ENCODE peak calls at places on chromosomes 5 and 9, in nine cellular contexts. One of them, this sample, is unnamed.
A peak's percentile ranks its signal among the peaks of the same experiment; 100 is the strongest.

GRCh38 chr5:37090123-37090726 is 159.0 kb downstream of the CPLANE1 start:
- DNase-seq in foreskin fibroblast: peak; percentile 2
- DNase-seq in left lung: no peak
- DNase-seq in fibroblast of the aortic adventitia: peak; percentile 9
- DNase-seq in transverse colon: no peak
- DNase-seq in A673: no peak
- DNase-seq in GM12865: no peak
- DNase-seq in spleen: no peak
- DNase-seq in endodermal cell: peak; percentile 62
- DNase-seq in this sample: no peak

GRCh38 chr5:61669531-61669930 is 337.5 kb downstream of the ZSWIM6 start:
- DNase-seq in foreskin fibroblast: no peak
- DNase-seq in left lung: no peak
- DNase-seq in fibroblast of the aortic adventitia: no peak
- DNase-seq in transverse colon: no peak
- DNase-seq in A673: no peak
- DNase-seq in GM12865: no peak
- DNase-seq in spleen: no peak
- DNase-seq in endodermal cell: no peak
- DNase-seq in this sample: no peak

GRCh38 chr9:4324513-4324912 is 24.6 kb upstream of the GLIS3 start:
- DNase-seq in foreskin fibroblast: peak; percentile 67
- DNase-seq in left lung: no peak
- DNase-seq in fibroblast of the aortic adventitia: peak; percentile 97
- DNase-seq in transverse colon: no peak
- DNase-seq in A673: peak; percentile 20
- DNase-seq in GM12865: no peak
- DNase-seq in spleen: no peak
- DNase-seq in endodermal cell: no peak
- DNase-seq in this sample: peak; percentile 78

GRCh38 chr5:176175101-176175852 is 62.9 kb upstream of the SIMC1 start:
- DNase-seq in foreskin fibroblast: no peak
- DNase-seq in left lung: no peak
- DNase-seq in fibroblast of the aortic adventitia: no peak
- DNase-seq in transverse colon: no peak
- DNase-seq in A673: no peak
- DNase-seq in GM12865: no peak
- DNase-seq in spleen: no peak
- DNase-seq in endodermal cell: no peak
- DNase-seq in this sample: no peak

GRCh38 chr5:144467795-144468194 is 297.1 kb downstream of the KCTD16 start:
- DNase-seq in foreskin fibroblast: no peak
- DNase-seq in left lung: no peak
- DNase-seq in fibroblast of the aortic adventitia: peak; percentile 60
- DNase-seq in transverse colon: peak; percentile 9
- DNase-seq in A673: peak; percentile 73
- DNase-seq in GM12865: no peak
- DNase-seq in spleen: no peak
- DNase-seq in endodermal cell: peak; percentile 87
- DNase-seq in this sample: no peak

GRCh38 chr9:74887041-74887980 is at the start of gene TRPM6:
- DNase-seq in foreskin fibroblast: peak; percentile 68
- DNase-seq in left lung: peak; percentile 86
- DNase-seq in fibroblast of the aortic adventitia: peak; percentile 72
- DNase-seq in transverse colon: peak; percentile 84
- DNase-seq in A673: peak; percentile 77
- DNase-seq in GM12865: no peak
- DNase-seq in spleen: peak; percentile 95
- DNase-seq in endodermal cell: peak; percentile 91
- DNase-seq in this sample: peak; percentile 85

GRCh38 chr9:35521708-35522107 is 31.8 kb downstream of the RUSC2 start:
- DNase-seq in foreskin fibroblast: no peak
- DNase-seq in left lung: no peak
- DNase-seq in fibroblast of the aortic adventitia: peak; percentile 77
- DNase-seq in transverse colon: no peak
- DNase-seq in A673: no peak
- DNase-seq in GM12865: no peak
- DNase-seq in spleen: no peak
- DNase-seq in endodermal cell: no peak
- DNase-seq in this sample: peak; percentile 73

GRCh38 chr5:117539692-117540091 is 965.1 kb upstream of the SEMA6A start:
- DNase-seq in foreskin fibroblast: no peak
- DNase-seq in left lung: no peak
- DNase-seq in fibroblast of the aortic adventitia: no peak
- DNase-seq in transverse colon: no peak
- DNase-seq in A673: no peak
- DNase-seq in GM12865: no peak
- DNase-seq in spleen: no peak
- DNase-seq in endodermal cell: no peak
- DNase-seq in this sample: no peak

GRCh38 chr9:33443504-33444154 is 3.8 kb downstream of the AQP3 start:
- DNase-seq in foreskin fibroblast: no peak
- DNase-seq in left lung: no peak
- DNase-seq in fibroblast of the aortic adventitia: no peak
- DNase-seq in transverse colon: no peak
- DNase-seq in A673: no peak
- DNase-seq in GM12865: no peak
- DNase-seq in spleen: no peak
- DNase-seq in endodermal cell: peak; percentile 76
- DNase-seq in this sample: no peak

GRCh38 chr9:4508907-4509589 is 18.8 kb downstream of the SLC1A1 start:
- DNase-seq in foreskin fibroblast: peak; percentile 63
- DNase-seq in left lung: no peak
- DNase-seq in fibroblast of the aortic adventitia: peak; percentile 91
- DNase-seq in transverse colon: no peak
- DNase-seq in A673: no peak
- DNase-seq in GM12865: no peak
- DNase-seq in spleen: no peak
- DNase-seq in endodermal cell: no peak
- DNase-seq in this sample: no peak

GRCh38 chr5:72271696-72272095 is 48.3 kb downstream of the MRPS27 start:
- DNase-seq in foreskin fibroblast: no peak
- DNase-seq in left lung: no peak
- DNase-seq in fibroblast of the aortic adventitia: no peak
- DNase-seq in transverse colon: no peak
- DNase-seq in A673: no peak
- DNase-seq in GM12865: no peak
- DNase-seq in spleen: no peak
- DNase-seq in endodermal cell: no peak
- DNase-seq in this sample: no peak

GRCh38 chr9:122786338-122786737 is 2.4 kb upstream of the OR5C1 start:
- DNase-seq in foreskin fibroblast: no peak
- DNase-seq in left lung: no peak
- DNase-seq in fibroblast of the aortic adventitia: no peak
- DNase-seq in transverse colon: no peak
- DNase-seq in A673: no peak
- DNase-seq in GM12865: no peak
- DNase-seq in spleen: no peak
- DNase-seq in endodermal cell: no peak
- DNase-seq in this sample: no peak

GRCh38 chr5:1728846-1729245 is 70.8 kb downstream of the MRPL36 start:
- DNase-seq in foreskin fibroblast: no peak
- DNase-seq in left lung: peak; percentile 14
- DNase-seq in fibroblast of the aortic adventitia: no peak
- DNase-seq in transverse colon: no peak
- DNase-seq in A673: no peak
- DNase-seq in GM12865: no peak
- DNase-seq in spleen: no peak
- DNase-seq in endodermal cell: peak; percentile 23
- DNase-seq in this sample: no peak

GRCh38 chr5:40124367-40124766 is 555.3 kb upstream of the PTGER4 start:
- DNase-seq in foreskin fibroblast: no peak
- DNase-seq in left lung: no peak
- DNase-seq in fibroblast of the aortic adventitia: no peak
- DNase-seq in transverse colon: no peak
- DNase-seq in A673: peak; percentile 17
- DNase-seq in GM12865: no peak
- DNase-seq in spleen: no peak
- DNase-seq in endodermal cell: no peak
- DNase-seq in this sample: no peak

GRCh38 chr9:116592926-116593325 is 94.2 kb upstream of the TRIM32 start:
- DNase-seq in foreskin fibroblast: peak; percentile 65
- DNase-seq in left lung: no peak
- DNase-seq in fibroblast of the aortic adventitia: peak; percentile 88
- DNase-seq in transverse colon: no peak
- DNase-seq in A673: no peak
- DNase-seq in GM12865: no peak
- DNase-seq in spleen: no peak
- DNase-seq in endodermal cell: no peak
- DNase-seq in this sample: no peak

GRCh38 chr5:178437296-178438075 is 152.7 kb downstream of the COL23A1 start:
- DNase-seq in foreskin fibroblast: no peak
- DNase-seq in left lung: no peak
- DNase-seq in fibroblast of the aortic adventitia: no peak
- DNase-seq in transverse colon: no peak
- DNase-seq in A673: no peak
- DNase-seq in GM12865: no peak
- DNase-seq in spleen: no peak
- DNase-seq in endodermal cell: peak; percentile 31
- DNase-seq in this sample: no peak

GRCh38 chr5:766666-767431 is 17.7 kb downstream of the ZDHHC11B start:
- DNase-seq in foreskin fibroblast: no peak
- DNase-seq in left lung: no peak
- DNase-seq in fibroblast of the aortic adventitia: no peak
- DNase-seq in transverse colon: no peak
- DNase-seq in A673: no peak
- DNase-seq in GM12865: no peak
- DNase-seq in spleen: peak; percentile 58
- DNase-seq in endodermal cell: peak; percentile 36
- DNase-seq in this sample: no peak

GRCh38 chr5:14424011-14424685 is 157.4 kb upstream of the OTULINL start:
- DNase-seq in foreskin fibroblast: no peak
- DNase-seq in left lung: no peak
- DNase-seq in fibroblast of the aortic adventitia: no peak
- DNase-seq in transverse colon: no peak
- DNase-seq in A673: no peak
- DNase-seq in GM12865: no peak
- DNase-seq in spleen: no peak
- DNase-seq in endodermal cell: no peak
- DNase-seq in this sample: no peak

GRCh38 chr9:134187821-134188420 is 23.6 kb upstream of the RNU6ATAC start:
- DNase-seq in foreskin fibroblast: no peak
- DNase-seq in left lung: peak; percentile 26
- DNase-seq in fibroblast of the aortic adventitia: no peak
- DNase-seq in transverse colon: no peak
- DNase-seq in A673: no peak
- DNase-seq in GM12865: no peak
- DNase-seq in spleen: peak; percentile 44
- DNase-seq in endodermal cell: peak; percentile 38
- DNase-seq in this sample: no peak

GRCh38 chr5:59040007-59040803 is 457.3 kb downstream of the RAB3C start:
- DNase-seq in foreskin fibroblast: no peak
- DNase-seq in left lung: no peak
- DNase-seq in fibroblast of the aortic adventitia: peak; percentile 76
- DNase-seq in transverse colon: no peak
- DNase-seq in A673: no peak
- DNase-seq in GM12865: no peak
- DNase-seq in spleen: no peak
- DNase-seq in endodermal cell: no peak
- DNase-seq in this sample: no peak

GRCh38 chr9:6930827-6931226 is 173.1 kb downstream of the KDM4C start:
- DNase-seq in foreskin fibroblast: peak; percentile 79
- DNase-seq in left lung: no peak
- DNase-seq in fibroblast of the aortic adventitia: peak; percentile 67
- DNase-seq in transverse colon: no peak
- DNase-seq in A673: no peak
- DNase-seq in GM12865: no peak
- DNase-seq in spleen: no peak
- DNase-seq in endodermal cell: no peak
- DNase-seq in this sample: no peak

GRCh38 chr5:148382961-148383360 is 797 bp upstream of the FBXO38 start:
- DNase-seq in foreskin fibroblast: no peak
- DNase-seq in left lung: no peak
- DNase-seq in fibroblast of the aortic adventitia: peak; percentile 11
- DNase-seq in transverse colon: no peak
- DNase-seq in A673: peak; percentile 3
- DNase-seq in GM12865: no peak
- DNase-seq in spleen: no peak
- DNase-seq in endodermal cell: no peak
- DNase-seq in this sample: no peak

GRCh38 chr9:71901695-71902094 is 9.3 kb downstream of the ABHD17B start:
- DNase-seq in foreskin fibroblast: no peak
- DNase-seq in left lung: no peak
- DNase-seq in fibroblast of the aortic adventitia: no peak
- DNase-seq in transverse colon: no peak
- DNase-seq in A673: no peak
- DNase-seq in GM12865: no peak
- DNase-seq in spleen: no peak
- DNase-seq in endodermal cell: no peak
- DNase-seq in this sample: no peak
- TF ChIP-seq CTCF in foreskin fibroblast: no peak
- TF ChIP-seq CTCF in left lung: no peak
- TF ChIP-seq CTCF in fibroblast of the aortic adventitia: no peak
- TF ChIP-seq CTCF in transverse colon: no peak
- TF ChIP-seq CTCF in A673: peak; percentile 25
- TF ChIP-seq CTCF in GM12865: no peak
- TF ChIP-seq CTCF in spleen: no peak
- TF ChIP-seq CTCF in endodermal cell: peak; percentile 20
- TF ChIP-seq CTCF in this sample: no peak

GRCh38 chr5:105392710-105393149 is 1830.1 kb upstream of the NUDT12 start:
- DNase-seq in foreskin fibroblast: no peak
- DNase-seq in left lung: no peak
- DNase-seq in fibroblast of the aortic adventitia: no peak
- DNase-seq in transverse colon: no peak
- DNase-seq in A673: no peak
- DNase-seq in GM12865: no peak
- DNase-seq in spleen: no peak
- DNase-seq in endodermal cell: no peak
- DNase-seq in this sample: no peak
- H3K4me3 ChIP-seq in foreskin fibroblast: no peak overlapping the region
- H3K4me3 ChIP-seq in left lung: no peak overlapping the region
- H3K4me3 ChIP-seq in fibroblast of the aortic adventitia: no peak overlapping the region
- H3K4me3 ChIP-seq in transverse colon: no peak overlapping the region
- H3K4me3 ChIP-seq in A673: no peak overlapping the region
- H3K4me3 ChIP-seq in GM12865: no peak overlapping the region
- H3K4me3 ChIP-seq in spleen: no peak overlapping the region
- H3K4me3 ChIP-seq in endodermal cell: no peak overlapping the region
- H3K4me3 ChIP-seq in this sample: no peak overlapping the region

GRCh38 chr9:78860806-78861475 is 564.0 kb downstream of the PSAT1 start:
- DNase-seq in foreskin fibroblast: peak; percentile 89
- DNase-seq in left lung: no peak
- DNase-seq in fibroblast of the aortic adventitia: peak; percentile 57
- DNase-seq in transverse colon: no peak
- DNase-seq in A673: no peak
- DNase-seq in GM12865: no peak
- DNase-seq in spleen: no peak
- DNase-seq in endodermal cell: no peak
- DNase-seq in this sample: no peak
- TF ChIP-seq CTCF in foreskin fibroblast: peak; percentile 27
- TF ChIP-seq CTCF in left lung: no peak
- TF ChIP-seq CTCF in fibroblast of the aortic adventitia: no peak
- TF ChIP-seq CTCF in transverse colon: no peak
- TF ChIP-seq CTCF in A673: peak; percentile 17
- TF ChIP-seq CTCF in GM12865: no peak
- TF ChIP-seq CTCF in spleen: no peak
- TF ChIP-seq CTCF in endodermal cell: peak; percentile 55
- TF ChIP-seq CTCF in this sample: no peak

DNA sequence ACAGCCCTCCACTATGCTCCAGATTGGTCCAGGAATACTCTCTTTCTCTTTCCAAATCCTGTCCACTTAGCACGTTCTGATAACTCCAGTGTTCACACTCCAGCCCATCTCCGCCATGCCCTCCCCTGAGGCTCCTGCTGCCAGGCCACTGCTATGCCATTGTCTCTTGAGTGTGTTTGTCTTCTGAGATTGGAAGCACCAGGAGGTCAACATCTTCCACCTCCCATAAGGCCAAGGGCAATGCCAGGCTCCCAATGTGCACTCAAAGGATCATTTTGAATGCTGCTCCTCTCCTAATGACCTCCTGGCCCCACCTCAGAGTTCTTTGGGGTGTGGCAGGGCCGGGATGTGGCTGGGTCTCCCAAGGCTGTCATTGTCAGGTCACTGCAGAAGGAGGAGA is 19.5 kb downstream of the IGIP start:
- DNase-seq in foreskin fibroblast: no peak
- DNase-seq in left lung: no peak
- DNase-seq in fibroblast of the aortic adventitia: no peak
- DNase-seq in transverse colon: no peak
- DNase-seq in A673: no peak
- DNase-seq in GM12865: no peak
- DNase-seq in spleen: no peak
- DNase-seq in endodermal cell: no peak
- DNase-seq in this sample: no peak
- H3K4me3 ChIP-seq in foreskin fibroblast: peak overlapping the region; percentile 21
- H3K4me3 ChIP-seq in left lung: no peak overlapping the region
- H3K4me3 ChIP-seq in fibroblast of the aortic adventitia: no peak overlapping the region
- H3K4me3 ChIP-seq in transverse colon: peak overlapping the region; percentile 39
- H3K4me3 ChIP-seq in A673: no peak overlapping the region
- H3K4me3 ChIP-seq in GM12865: no peak overlapping the region
- H3K4me3 ChIP-seq in spleen: no peak overlapping the region
- H3K4me3 ChIP-seq in endodermal cell: no peak overlapping the region
- H3K4me3 ChIP-seq in this sample: no peak overlapping the region